ENCODE peak calls at places on chromosomes 11 and 22, in six cellular contexts. B, Y, Q, O, H and E are unnamed samples.

GRCh38 chr11:73404048-73404447 is 27.8 kb downstream of the RELT start:
- DNase-seq in Y (peak), B (peak), Q (no peak), O (peak), H (peak), E (no peak)

GRCh38 chr11:105392546-105392945 is 217.3 kb upstream of the GRIA4 start:
- DNase-seq in B (peak), O (no peak), H (peak), Y (no peak), Q (no peak), E (no peak)

GRCh38 chr11:3080733-3081385 is 23.6 kb upstream of the CARS1 start:
- DNase-seq in Y (no peak), Q (no peak), O (no peak), B (no peak), H (no peak), E (no peak)

GRCh38 chr11:120722539-120722938 is 211.0 kb downstream of the GRIK4 start:
- DNase-seq in B (no peak), Q (no peak), H (no peak), O (no peak), Y (no peak), E (no peak)

GRCh38 chr11:36376315-36376887 is 80.3 kb downstream of the PRR5L start:
- DNase-seq in H (peak), Y (peak), B (peak), Q (no peak), O (peak), E (no peak)

GRCh38 chr11:19511413-19512183 is 201.0 kb upstream of the NAV2 start:
- DNase-seq in Q (no peak), Y (no peak), O (peak), H (no peak), B (peak), E (no peak)

GRCh38 chr22:18994780-18995711 is 59.0 kb upstream of the PRODH start:
- DNase-seq in B (no peak), H (no peak), Q (no peak), O (no peak), Y (peak), E (no peak)

GRCh38 chr22:33519140-33519973 is 400.9 kb downstream of the LARGE1 start:
- DNase-seq in Y (peak), H (no peak), B (peak), Q (no peak), O (peak), E (no peak)

GRCh38 chr11:94767701-94768601 is at the start of gene AMOTL1:
- DNase-seq in Y (peak), H (peak), B (peak), O (peak), Q (no peak), E (no peak)

GRCh38 chr22:23306926-23307325 is 126.6 kb downstream of the BCR start:
- DNase-seq in H (no peak), Y (no peak), O (no peak), Q (no peak), B (no peak), E (no peak)